ENCODE peak calls at places on chromosome 4, in four cellular contexts. N, X, G and H are unnamed samples.

GRCh38 chr4:158996669-158997074 is 106.2 kb upstream of the RAPGEF2 start:
- DNase-seq in X (no peak), N (peak), G (no peak), H (peak)

GRCh38 chr4:36241771-36242170 is 2.5 kb downstream of the ARAP2 start:
- DNase-seq in G (peak), X (peak), N (no peak), H (peak)

GRCh38 chr4:184416913-184417734 is 57.2 kb downstream of the IRF2 start:
- DNase-seq in N (no peak), G (peak), X (peak), H (no peak)

GRCh38 chr4:108054025-108054424 is 64.3 kb downstream of the HADH start:
- DNase-seq in G (no peak), X (no peak), N (no peak), H (no peak)

GRCh38 chr4:104015680-104016079 is 295.9 kb upstream of the TACR3 start:
- DNase-seq in X (no peak), N (no peak), G (no peak), H (peak)

GRCh38 chr4:77268108-77268507 is 111.1 kb downstream of the CCNG2 start:
- DNase-seq in G (no peak), N (no peak), X (no peak), H (no peak)

GRCh38 chr4:2423066-2423465 is 4.3 kb downstream of the CFAP99 start:
- DNase-seq in X (no peak), N (no peak), G (no peak), H (no peak)

GRCh38 chr4:37967749-37968148 is 7.6 kb downstream of the PTTG2 start:
- DNase-seq in X (no peak), N (no peak), G (no peak), H (no peak)

GRCh38 chr4:138405439-138405838 is 163.3 kb upstream of the SLC7A11 start:
- DNase-seq in N (no peak), X (peak), G (peak), H (no peak)

GRCh38 chr4:40990899-40991265 is 223.5 kb downstream of the APBB2 start:
- DNase-seq in G (no peak), N (no peak), X (no peak), H (no peak)

GRCh38 chr4:113394730-113395530 is 345.5 kb downstream of the ANK2 start:
- DNase-seq in G (peak), X (peak), N (peak), H (peak)